ENCODE peak calls at places on chromosomes 7 and 10, in four cellular contexts. One of them, this sample, is unnamed.

GRCh38 chr7:22291979-22292378 is 65.0 kb downstream of the RAPGEF5 start:
- DNase-seq in stimulated activated CD4-positive, alpha-beta T cell treated with anti-CD3 and anti-CD28 coated beads, Interleukin-1b, Interleukin-23, amount 100 ng/mL, for 1 hour: no peak
- DNase-seq in stomach: no peak
- DNase-seq in caudate nucleus: no peak
- DNase-seq in this sample: no peak

GRCh38 chr7:105228555-105228954 is 160.2 kb downstream of the SRPK2 start:
- DNase-seq in stimulated activated CD4-positive, alpha-beta T cell treated with anti-CD3 and anti-CD28 coated beads, Interleukin-1b, Interleukin-23, amount 100 ng/mL, for 1 hour: no peak
- DNase-seq in stomach: no peak
- DNase-seq in caudate nucleus: no peak
- DNase-seq in this sample: no peak

GRCh38 chr10:119694608-119695007 is 31.2 kb upstream of the INPP5F start:
- DNase-seq in stimulated activated CD4-positive, alpha-beta T cell treated with anti-CD3 and anti-CD28 coated beads, Interleukin-1b, Interleukin-23, amount 100 ng/mL, for 1 hour: no peak
- DNase-seq in stomach: no peak
- DNase-seq in caudate nucleus: no peak
- DNase-seq in this sample: no peak

GRCh38 chr7:150324366-150324961 is 1.1 kb upstream of the ACTR3C start:
- DNase-seq in stimulated activated CD4-positive, alpha-beta T cell treated with anti-CD3 and anti-CD28 coated beads, Interleukin-1b, Interleukin-23, amount 100 ng/mL, for 1 hour: no peak
- DNase-seq in stomach: no peak
- DNase-seq in caudate nucleus: no peak
- DNase-seq in this sample: no peak

GRCh38 chr7:131057015-131057518 is 270.6 kb upstream of the MKLN1 start:
- DNase-seq in stimulated activated CD4-positive, alpha-beta T cell treated with anti-CD3 and anti-CD28 coated beads, Interleukin-1b, Interleukin-23, amount 100 ng/mL, for 1 hour: no peak
- DNase-seq in stomach: no peak
- DNase-seq in caudate nucleus: no peak
- DNase-seq in this sample: no peak

GRCh38 chr10:60295028-60295937 is 94.4 kb downstream of the ANK3 start:
- DNase-seq in stimulated activated CD4-positive, alpha-beta T cell treated with anti-CD3 and anti-CD28 coated beads, Interleukin-1b, Interleukin-23, amount 100 ng/mL, for 1 hour: no peak
- DNase-seq in stomach: no peak
- DNase-seq in caudate nucleus: no peak
- DNase-seq in this sample: no peak

GRCh38 chr7:88339195-88339922 is 32.7 kb upstream of the STEAP4 start:
- DNase-seq in stimulated activated CD4-positive, alpha-beta T cell treated with anti-CD3 and anti-CD28 coated beads, Interleukin-1b, Interleukin-23, amount 100 ng/mL, for 1 hour: no peak
- DNase-seq in stomach: no peak
- DNase-seq in caudate nucleus: no peak
- DNase-seq in this sample: no peak

GRCh38 chr10:12252882-12253546 is 57.0 kb downstream of the CDC123 start:
- DNase-seq in stimulated activated CD4-positive, alpha-beta T cell treated with anti-CD3 and anti-CD28 coated beads, Interleukin-1b, Interleukin-23, amount 100 ng/mL, for 1 hour: no peak
- DNase-seq in stomach: no peak
- DNase-seq in caudate nucleus: no peak
- DNase-seq in this sample: no peak

GRCh38 chr10:34494012-34494411 is 321.1 kb downstream of the PARD3 start:
- DNase-seq in stimulated activated CD4-positive, alpha-beta T cell treated with anti-CD3 and anti-CD28 coated beads, Interleukin-1b, Interleukin-23, amount 100 ng/mL, for 1 hour: no peak
- DNase-seq in stomach: no peak
- DNase-seq in caudate nucleus: no peak
- DNase-seq in this sample: no peak

GRCh38 chr10:54815583-54815982 is 14.6 kb upstream of the PCDH15 start:
- DNase-seq in stimulated activated CD4-positive, alpha-beta T cell treated with anti-CD3 and anti-CD28 coated beads, Interleukin-1b, Interleukin-23, amount 100 ng/mL, for 1 hour: no peak
- DNase-seq in stomach: no peak
- DNase-seq in caudate nucleus: no peak
- DNase-seq in this sample: no peak

GRCh38 chr10:51427758-51428157 is 271.6 kb downstream of the CSTF2T start:
- DNase-seq in stimulated activated CD4-positive, alpha-beta T cell treated with anti-CD3 and anti-CD28 coated beads, Interleukin-1b, Interleukin-23, amount 100 ng/mL, for 1 hour: no peak
- DNase-seq in stomach: no peak
- DNase-seq in caudate nucleus: no peak
- DNase-seq in this sample: no peak

GRCh38 chr7:75916685-75917634 is 2.0 kb downstream of the POR start:
- DNase-seq in stimulated activated CD4-positive, alpha-beta T cell treated with anti-CD3 and anti-CD28 coated beads, Interleukin-1b, Interleukin-23, amount 100 ng/mL, for 1 hour: no peak
- DNase-seq in stomach: no peak
- DNase-seq in caudate nucleus: no peak
- DNase-seq in this sample: no peak

GRCh38 chr10:114304566-114305421 is 65.7 kb downstream of the VWA2 start:
- DNase-seq in stimulated activated CD4-positive, alpha-beta T cell treated with anti-CD3 and anti-CD28 coated beads, Interleukin-1b, Interleukin-23, amount 100 ng/mL, for 1 hour: peak
- DNase-seq in stomach: peak
- DNase-seq in caudate nucleus: peak
- DNase-seq in this sample: no peak

GRCh38 chr10:86757110-86757790 is 831 bp downstream of the BMPR1A start:
- DNase-seq in stimulated activated CD4-positive, alpha-beta T cell treated with anti-CD3 and anti-CD28 coated beads, Interleukin-1b, Interleukin-23, amount 100 ng/mL, for 1 hour: no peak
- DNase-seq in stomach: peak
- DNase-seq in caudate nucleus: peak
- DNase-seq in this sample: peak

GRCh38 chr7:569996-570800 is 50.6 kb upstream of the PDGFA start:
- DNase-seq in stimulated activated CD4-positive, alpha-beta T cell treated with anti-CD3 and anti-CD28 coated beads, Interleukin-1b, Interleukin-23, amount 100 ng/mL, for 1 hour: no peak
- DNase-seq in stomach: no peak
- DNase-seq in caudate nucleus: no peak
- DNase-seq in this sample: no peak

GRCh38 chr10:80537705-80538480 is at the start of gene SH2D4B:
- DNase-seq in stimulated activated CD4-positive, alpha-beta T cell treated with anti-CD3 and anti-CD28 coated beads, Interleukin-1b, Interleukin-23, amount 100 ng/mL, for 1 hour: no peak
- DNase-seq in stomach: no peak
- DNase-seq in caudate nucleus: no peak
- DNase-seq in this sample: no peak

GRCh38 chr7:119270045-119270464 is 1002.9 kb upstream of the KCND2 start:
- DNase-seq in stimulated activated CD4-positive, alpha-beta T cell treated with anti-CD3 and anti-CD28 coated beads, Interleukin-1b, Interleukin-23, amount 100 ng/mL, for 1 hour: no peak
- DNase-seq in stomach: peak
- DNase-seq in caudate nucleus: peak
- DNase-seq in this sample: no peak

GRCh38 chr7:142961595-142961972 is 579 bp downstream of the KEL start:
- DNase-seq in stimulated activated CD4-positive, alpha-beta T cell treated with anti-CD3 and anti-CD28 coated beads, Interleukin-1b, Interleukin-23, amount 100 ng/mL, for 1 hour: no peak
- DNase-seq in stomach: no peak
- DNase-seq in caudate nucleus: no peak
- DNase-seq in this sample: no peak

GRCh38 chr7:45324683-45325237 is 167.2 kb downstream of the RAMP3 start:
- DNase-seq in stimulated activated CD4-positive, alpha-beta T cell treated with anti-CD3 and anti-CD28 coated beads, Interleukin-1b, Interleukin-23, amount 100 ng/mL, for 1 hour: no peak
- DNase-seq in stomach: no peak
- DNase-seq in caudate nucleus: no peak
- DNase-seq in this sample: no peak

GRCh38 chr7:80136276-80137045 is 1.8 kb downstream of the GNAI1 start:
- DNase-seq in stimulated activated CD4-positive, alpha-beta T cell treated with anti-CD3 and anti-CD28 coated beads, Interleukin-1b, Interleukin-23, amount 100 ng/mL, for 1 hour: no peak
- DNase-seq in stomach: no peak
- DNase-seq in caudate nucleus: no peak
- DNase-seq in this sample: no peak

GRCh38 chr7:112411186-112411795 is 39.0 kb upstream of the IFRD1 start:
- DNase-seq in stimulated activated CD4-positive, alpha-beta T cell treated with anti-CD3 and anti-CD28 coated beads, Interleukin-1b, Interleukin-23, amount 100 ng/mL, for 1 hour: no peak
- DNase-seq in stomach: no peak
- DNase-seq in caudate nucleus: no peak
- DNase-seq in this sample: no peak

GRCh38 chr10:7797582-7797981 is 9.6 kb downstream of the ATP5F1C start:
- DNase-seq in stimulated activated CD4-positive, alpha-beta T cell treated with anti-CD3 and anti-CD28 coated beads, Interleukin-1b, Interleukin-23, amount 100 ng/mL, for 1 hour: no peak
- DNase-seq in stomach: no peak
- DNase-seq in caudate nucleus: no peak
- DNase-seq in this sample: no peak

GRCh38 chr10:16904619-16905018 is 87.4 kb upstream of the RSU1 start:
- DNase-seq in stimulated activated CD4-positive, alpha-beta T cell treated with anti-CD3 and anti-CD28 coated beads, Interleukin-1b, Interleukin-23, amount 100 ng/mL, for 1 hour: no peak
- DNase-seq in stomach: no peak
- DNase-seq in caudate nucleus: no peak
- DNase-seq in this sample: no peak

GRCh38 chr10:124896751-124897150 is 45.2 kb upstream of the ZRANB1 start:
- DNase-seq in stimulated activated CD4-positive, alpha-beta T cell treated with anti-CD3 and anti-CD28 coated beads, Interleukin-1b, Interleukin-23, amount 100 ng/mL, for 1 hour: no peak
- DNase-seq in stomach: no peak
- DNase-seq in caudate nucleus: no peak
- DNase-seq in this sample: no peak

GRCh38 chr7:98309566-98309965 is 28.1 kb downstream of the BRI3 start:
- DNase-seq in stimulated activated CD4-positive, alpha-beta T cell treated with anti-CD3 and anti-CD28 coated beads, Interleukin-1b, Interleukin-23, amount 100 ng/mL, for 1 hour: no peak
- DNase-seq in stomach: no peak
- DNase-seq in caudate nucleus: no peak
- DNase-seq in this sample: no peak

GRCh38 chr7:1432411-1433082 is 26.7 kb downstream of the MICALL2 start:
- DNase-seq in stimulated activated CD4-positive, alpha-beta T cell treated with anti-CD3 and anti-CD28 coated beads, Interleukin-1b, Interleukin-23, amount 100 ng/mL, for 1 hour: peak
- DNase-seq in stomach: peak
- DNase-seq in caudate nucleus: no peak
- DNase-seq in this sample: no peak

GRCh38 chr10:52597189-52597863 is 175.3 kb downstream of the MBL2 start:
- DNase-seq in stimulated activated CD4-positive, alpha-beta T cell treated with anti-CD3 and anti-CD28 coated beads, Interleukin-1b, Interleukin-23, amount 100 ng/mL, for 1 hour: no peak
- DNase-seq in stomach: no peak
- DNase-seq in caudate nucleus: no peak
- DNase-seq in this sample: no peak

GRCh38 chr7:121107923-121108498 is 119.5 kb downstream of the CPED1 start:
- DNase-seq in stimulated activated CD4-positive, alpha-beta T cell treated with anti-CD3 and anti-CD28 coated beads, Interleukin-1b, Interleukin-23, amount 100 ng/mL, for 1 hour: no peak
- DNase-seq in stomach: no peak
- DNase-seq in caudate nucleus: no peak
- DNase-seq in this sample: peak

GRCh38 chr7:22651036-22651435 is 76.0 kb upstream of the IL6 start:
- DNase-seq in stimulated activated CD4-positive, alpha-beta T cell treated with anti-CD3 and anti-CD28 coated beads, Interleukin-1b, Interleukin-23, amount 100 ng/mL, for 1 hour: no peak
- DNase-seq in stomach: no peak
- DNase-seq in caudate nucleus: no peak
- DNase-seq in this sample: no peak